ENCODE peak calls at places on chromosomes 6 and 20, in seven cellular contexts. L, V, A, I, K, F and N are unnamed samples.

GRCh38 chr20:51731771-51732453 is 36.3 kb downstream of the ATP9A start:
- DNase-seq in A (peak), K (no peak), F (no peak), V (no peak), L (no peak), I (no peak), N (no peak)

GRCh38 chr6:33008944-33009861 is at the start of gene HLA-DOA:
- DNase-seq in L (peak), K (peak), V (peak), A (peak), F (no peak), I (no peak), N (peak)

GRCh38 chr6:11009353-11009752 is 34.8 kb downstream of the ELOVL2 start:
- DNase-seq in V (no peak), I (no peak), L (peak), F (no peak), A (no peak), K (no peak), N (peak)

GRCh38 chr6:133630651-133631050 is 258.3 kb upstream of the TCF21 start:
- DNase-seq in A (no peak), V (no peak), K (no peak), I (no peak), F (no peak), L (no peak), N (no peak)

GRCh38 chr6:17311595-17312311 is 30.6 kb downstream of the RBM24 start:
- DNase-seq in V (no peak), L (peak), F (no peak), K (no peak), I (no peak), A (peak), N (peak)

GRCh38 chr6:1912731-1913130 is 303.0 kb downstream of the FOXC1 start:
- DNase-seq in L (no peak), K (no peak), V (no peak), A (no peak), F (no peak), I (no peak), N (no peak)

GRCh38 chr6:81553246-81553645 is 199.2 kb downstream of the TENT5A start:
- DNase-seq in F (no peak), A (no peak), L (no peak), V (no peak), I (no peak), K (no peak), N (peak)

GRCh38 chr6:28081486-28081751 is 1.1 kb downstream of the ZNF165 start:
- DNase-seq in I (no peak), V (no peak), L (no peak), F (no peak), A (no peak), K (peak), N (no peak)

GRCh38 chr6:36024154-36024760 is at the start of gene SLC26A8:
- DNase-seq in V (peak), K (no peak), I (no peak), L (no peak), A (no peak), F (no peak), N (no peak)

GRCh38 chr6:159535629-159536028 is 157.4 kb downstream of the SOD2 start:
- DNase-seq in V (no peak), I (no peak), A (no peak), L (no peak), K (no peak), F (peak), N (peak)

GRCh38 chr6:22681761-22682160 is 112.4 kb downstream of the HDGFL1 start:
- DNase-seq in A (no peak), L (no peak), K (no peak), F (no peak), I (no peak), V (no peak), N (peak)

DNA sequence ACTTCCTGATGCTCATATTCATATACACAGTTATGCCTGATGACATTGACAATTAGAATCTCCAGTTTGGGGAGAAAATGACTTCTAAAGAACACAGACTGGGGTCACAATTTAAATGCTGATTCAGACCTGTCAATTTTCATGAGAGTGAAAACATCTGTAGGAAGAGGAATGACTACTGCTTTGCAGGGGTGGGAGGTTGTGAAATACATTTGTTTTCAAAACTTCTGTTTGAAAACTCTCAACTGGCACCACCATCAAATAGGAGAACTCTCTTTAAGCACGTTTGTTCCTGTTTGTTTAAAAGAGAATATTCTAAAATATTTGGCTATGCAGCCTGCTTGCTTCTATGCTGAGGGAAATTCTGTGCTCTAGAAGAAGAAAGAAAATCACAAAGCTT is 50.8 kb upstream of the ADGRF5 start:
- DNase-seq in K (no peak), L (no peak), V (no peak), A (no peak), I (no peak), F (no peak), N (no peak)
- H3K4me3 ChIP-seq in K (no peak), L (no peak), V (no peak), A (no peak), I (no peak), F (no peak), N (no peak)

GRCh38 chr6:76682842-76683241 is 610.4 kb upstream of the IMPG1 start:
- DNase-seq in A (no peak), L (peak), F (no peak), V (peak), I (no peak), K (no peak), N (peak)
- TF ChIP-seq CTCF in A (peak), L (peak), F (peak), V (peak), I (no peak), K (no peak), N (peak)

GRCh38 chr6:113358063-113358583 is 499.0 kb upstream of the MARCKS start:
- DNase-seq in A (no peak), K (no peak), F (no peak), L (no peak), V (no peak), I (no peak), N (no peak)
- H3K4me3 ChIP-seq in A (no peak), K (no peak), F (no peak), L (no peak), V (no peak), I (no peak), N (no peak)

GRCh38 chr20:43243672-43244269 is 54.1 kb upstream of the PTPRT start:
- DNase-seq in L (peak), A (no peak), V (peak), F (no peak), I (no peak), K (no peak), N (no peak)
- TF ChIP-seq CTCF in L (peak), A (no peak), V (peak), F (peak), I (peak), K (no peak), N (peak)

GRCh38 chr6:14294270-14294951 is 176.8 kb downstream of the CD83 start:
- DNase-seq in A (no peak), K (no peak), I (no peak), L (no peak), V (no peak), F (no peak), N (no peak)

GRCh38 chr6:14286634-14287428 is 169.3 kb downstream of the CD83 start:
- DNase-seq in F (no peak), A (no peak), K (no peak), V (no peak), L (no peak), I (no peak), N (no peak)

GRCh38 chr6:14288910-14289309 is 171.3 kb downstream of the CD83 start:
- DNase-seq in F (no peak), K (no peak), L (no peak), A (no peak), V (no peak), I (no peak), N (no peak)

GRCh38 chr6:14292119-14292518 is 174.5 kb downstream of the CD83 start:
- DNase-seq in A (no peak), L (no peak), K (no peak), V (no peak), F (no peak), I (no peak), N (no peak)

GRCh38 chr6:14290448-14291388 is 173.1 kb downstream of the CD83 start:
- DNase-seq in F (no peak), K (no peak), A (no peak), V (no peak), L (no peak), I (no peak), N (no peak)
- H3K4me3 ChIP-seq in F (no peak), K (no peak), A (no peak), V (no peak), L (no peak), I (no peak), N (no peak)

DNA sequence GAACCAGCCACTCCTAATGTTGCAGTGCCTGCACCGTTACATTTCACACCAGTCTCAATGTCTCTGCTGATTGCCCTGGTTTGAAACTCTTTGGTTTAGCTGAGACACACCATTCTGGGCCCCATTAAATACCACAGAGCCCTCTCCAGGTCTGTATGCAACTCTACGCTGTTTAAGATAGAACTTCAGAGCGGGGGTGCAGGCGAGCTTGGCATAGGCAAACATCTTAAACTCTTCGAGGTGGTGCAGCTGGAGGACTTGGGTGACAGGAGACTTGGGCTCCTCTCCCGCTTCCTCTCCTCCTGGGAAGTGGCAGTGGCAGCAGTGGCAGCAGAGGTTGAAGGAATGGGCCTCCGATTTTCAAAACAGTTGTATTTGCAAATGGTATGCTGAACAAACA is 18.5 kb upstream of the SSR1 start:
- DNase-seq in K (no peak), V (no peak), A (no peak), F (no peak), I (no peak), L (no peak), N (no peak)
- TF ChIP-seq CTCF in K (no peak), V (no peak), A (no peak), F (no peak), I (no peak), L (no peak), N (no peak)

GRCh38 chr6:3251462-3252314 is 7.1 kb upstream of the PSMG4 start:
- DNase-seq in I (no peak), F (peak), V (peak), A (peak), K (peak), L (peak), N (peak)
- H3K4me3 ChIP-seq in I (no peak), F (no peak), V (no peak), A (no peak), K (no peak), L (no peak), N (no peak)

GRCh38 chr20:50224052-50224451 is 33.4 kb downstream of the CEBPB start:
- DNase-seq in V (no peak), A (no peak), F (no peak), K (no peak), I (no peak), L (no peak), N (no peak)

GRCh38 chr20:50222568-50223320 is 32.1 kb downstream of the CEBPB start:
- DNase-seq in V (no peak), L (no peak), K (no peak), I (no peak), A (no peak), F (no peak), N (no peak)

GRCh38 chr20:50223321-50223995 is 32.8 kb downstream of the CEBPB start:
- DNase-seq in A (no peak), V (no peak), I (no peak), F (no peak), L (no peak), K (no peak), N (no peak)

GRCh38 chr20:50226093-50226974 is 35.7 kb downstream of the CEBPB start:
- DNase-seq in F (peak), K (no peak), A (no peak), L (no peak), I (peak), V (no peak), N (peak)

GRCh38 chr20:50224553-50225255 is 34.1 kb downstream of the CEBPB start:
- DNase-seq in L (no peak), V (peak), K (no peak), I (peak), A (peak), F (peak), N (peak)
- TF ChIP-seq CTCF in L (no peak), V (peak), K (no peak), I (no peak), A (peak), F (peak), N (peak)